ENCODE peak calls at places on chromosomes 13 and 19, in five cellular contexts. One of them, this sample, is unnamed.

GRCh38 chr13:65642301-65642700 is 1587.8 kb downstream of the PCDH9 start:
- DNase-seq in stimulated activated CD8-positive, alpha-beta memory T cell treated with anti-CD3 and anti-CD28 coated beads, Interleukin-7, amount 100 ng/mL, for 1 hour: no peak
- DNase-seq in DMS53: no peak
- DNase-seq in stimulated activated CD4-positive, alpha-beta T cell treated with anti-CD3 and anti-CD28 coated beads, Interleukin-1b, Interleukin-23, amount 100 ng/mL, for 1 hour: no peak
- DNase-seq in NCI-H1694 treated with DMSO at 0.1 percent for 48 hours: no peak
- DNase-seq in this sample: no peak

GRCh38 chr13:40668335-40668734 is 1.9 kb upstream of the FOXO1 start:
- DNase-seq in stimulated activated CD8-positive, alpha-beta memory T cell treated with anti-CD3 and anti-CD28 coated beads, Interleukin-7, amount 100 ng/mL, for 1 hour: peak
- DNase-seq in DMS53: no peak
- DNase-seq in stimulated activated CD4-positive, alpha-beta T cell treated with anti-CD3 and anti-CD28 coated beads, Interleukin-1b, Interleukin-23, amount 100 ng/mL, for 1 hour: no peak
- DNase-seq in NCI-H1694 treated with DMSO at 0.1 percent for 48 hours: peak
- DNase-seq in this sample: no peak

GRCh38 chr13:30234763-30235162 is 72.6 kb downstream of the KATNAL1 start:
- DNase-seq in stimulated activated CD8-positive, alpha-beta memory T cell treated with anti-CD3 and anti-CD28 coated beads, Interleukin-7, amount 100 ng/mL, for 1 hour: no peak
- DNase-seq in DMS53: no peak
- DNase-seq in stimulated activated CD4-positive, alpha-beta T cell treated with anti-CD3 and anti-CD28 coated beads, Interleukin-1b, Interleukin-23, amount 100 ng/mL, for 1 hour: no peak
- DNase-seq in NCI-H1694 treated with DMSO at 0.1 percent for 48 hours: no peak
- DNase-seq in this sample: no peak

GRCh38 chr19:6271721-6272410 is 7.9 kb downstream of the MLLT1 start:
- DNase-seq in stimulated activated CD8-positive, alpha-beta memory T cell treated with anti-CD3 and anti-CD28 coated beads, Interleukin-7, amount 100 ng/mL, for 1 hour: no peak
- DNase-seq in DMS53: no peak
- DNase-seq in stimulated activated CD4-positive, alpha-beta T cell treated with anti-CD3 and anti-CD28 coated beads, Interleukin-1b, Interleukin-23, amount 100 ng/mL, for 1 hour: no peak
- DNase-seq in NCI-H1694 treated with DMSO at 0.1 percent for 48 hours: no peak
- DNase-seq in this sample: no peak

GRCh38 chr13:101916758-101917474 is 464.4 kb downstream of the ITGBL1 start:
- DNase-seq in stimulated activated CD8-positive, alpha-beta memory T cell treated with anti-CD3 and anti-CD28 coated beads, Interleukin-7, amount 100 ng/mL, for 1 hour: no peak
- DNase-seq in DMS53: peak
- DNase-seq in stimulated activated CD4-positive, alpha-beta T cell treated with anti-CD3 and anti-CD28 coated beads, Interleukin-1b, Interleukin-23, amount 100 ng/mL, for 1 hour: no peak
- DNase-seq in NCI-H1694 treated with DMSO at 0.1 percent for 48 hours: no peak
- DNase-seq in this sample: no peak

GRCh38 chr19:34118879-34119748 is 53.2 kb upstream of the LSM14A start:
- DNase-seq in stimulated activated CD8-positive, alpha-beta memory T cell treated with anti-CD3 and anti-CD28 coated beads, Interleukin-7, amount 100 ng/mL, for 1 hour: no peak
- DNase-seq in DMS53: no peak
- DNase-seq in stimulated activated CD4-positive, alpha-beta T cell treated with anti-CD3 and anti-CD28 coated beads, Interleukin-1b, Interleukin-23, amount 100 ng/mL, for 1 hour: no peak
- DNase-seq in NCI-H1694 treated with DMSO at 0.1 percent for 48 hours: no peak
- DNase-seq in this sample: no peak

GRCh38 chr13:94324409-94325147 is 154.9 kb downstream of the DCT start:
- DNase-seq in stimulated activated CD8-positive, alpha-beta memory T cell treated with anti-CD3 and anti-CD28 coated beads, Interleukin-7, amount 100 ng/mL, for 1 hour: no peak
- DNase-seq in DMS53: no peak
- DNase-seq in stimulated activated CD4-positive, alpha-beta T cell treated with anti-CD3 and anti-CD28 coated beads, Interleukin-1b, Interleukin-23, amount 100 ng/mL, for 1 hour: no peak
- DNase-seq in NCI-H1694 treated with DMSO at 0.1 percent for 48 hours: no peak
- DNase-seq in this sample: no peak

GRCh38 chr13:102770435-102770834 is 3.2 kb downstream of the TEX30 start:
- DNase-seq in stimulated activated CD8-positive, alpha-beta memory T cell treated with anti-CD3 and anti-CD28 coated beads, Interleukin-7, amount 100 ng/mL, for 1 hour: no peak
- DNase-seq in DMS53: no peak
- DNase-seq in stimulated activated CD4-positive, alpha-beta T cell treated with anti-CD3 and anti-CD28 coated beads, Interleukin-1b, Interleukin-23, amount 100 ng/mL, for 1 hour: no peak
- DNase-seq in NCI-H1694 treated with DMSO at 0.1 percent for 48 hours: no peak
- DNase-seq in this sample: no peak

GRCh38 chr13:46761174-46761573 is 35.8 kb downstream of the ESD start:
- DNase-seq in stimulated activated CD8-positive, alpha-beta memory T cell treated with anti-CD3 and anti-CD28 coated beads, Interleukin-7, amount 100 ng/mL, for 1 hour: no peak
- DNase-seq in DMS53: no peak
- DNase-seq in stimulated activated CD4-positive, alpha-beta T cell treated with anti-CD3 and anti-CD28 coated beads, Interleukin-1b, Interleukin-23, amount 100 ng/mL, for 1 hour: no peak
- DNase-seq in NCI-H1694 treated with DMSO at 0.1 percent for 48 hours: no peak
- DNase-seq in this sample: no peak

GRCh38 chr19:3617463-3617862 is 9.1 kb downstream of the CACTIN start:
- DNase-seq in stimulated activated CD8-positive, alpha-beta memory T cell treated with anti-CD3 and anti-CD28 coated beads, Interleukin-7, amount 100 ng/mL, for 1 hour: no peak
- DNase-seq in DMS53: no peak
- DNase-seq in stimulated activated CD4-positive, alpha-beta T cell treated with anti-CD3 and anti-CD28 coated beads, Interleukin-1b, Interleukin-23, amount 100 ng/mL, for 1 hour: no peak
- DNase-seq in NCI-H1694 treated with DMSO at 0.1 percent for 48 hours: no peak
- DNase-seq in this sample: no peak

GRCh38 chr19:4635763-4636135 is 3.6 kb upstream of the TNFAIP8L1 start:
- DNase-seq in stimulated activated CD8-positive, alpha-beta memory T cell treated with anti-CD3 and anti-CD28 coated beads, Interleukin-7, amount 100 ng/mL, for 1 hour: no peak
- DNase-seq in DMS53: no peak
- DNase-seq in stimulated activated CD4-positive, alpha-beta T cell treated with anti-CD3 and anti-CD28 coated beads, Interleukin-1b, Interleukin-23, amount 100 ng/mL, for 1 hour: no peak
- DNase-seq in NCI-H1694 treated with DMSO at 0.1 percent for 48 hours: peak
- DNase-seq in this sample: no peak

GRCh38 chr19:16364231-16364865 is 39.7 kb downstream of the KLF2 start:
- DNase-seq in stimulated activated CD8-positive, alpha-beta memory T cell treated with anti-CD3 and anti-CD28 coated beads, Interleukin-7, amount 100 ng/mL, for 1 hour: no peak
- DNase-seq in DMS53: no peak
- DNase-seq in stimulated activated CD4-positive, alpha-beta T cell treated with anti-CD3 and anti-CD28 coated beads, Interleukin-1b, Interleukin-23, amount 100 ng/mL, for 1 hour: no peak
- DNase-seq in NCI-H1694 treated with DMSO at 0.1 percent for 48 hours: no peak
- DNase-seq in this sample: no peak

GRCh38 chr19:47357788-47358680 is 8.9 kb downstream of the DHX34 start:
- DNase-seq in stimulated activated CD8-positive, alpha-beta memory T cell treated with anti-CD3 and anti-CD28 coated beads, Interleukin-7, amount 100 ng/mL, for 1 hour: no peak
- DNase-seq in DMS53: peak
- DNase-seq in stimulated activated CD4-positive, alpha-beta T cell treated with anti-CD3 and anti-CD28 coated beads, Interleukin-1b, Interleukin-23, amount 100 ng/mL, for 1 hour: no peak
- DNase-seq in NCI-H1694 treated with DMSO at 0.1 percent for 48 hours: no peak
- DNase-seq in this sample: no peak

GRCh38 chr19:22472180-22472637 is 50.1 kb upstream of the ZNF98 start:
- DNase-seq in stimulated activated CD8-positive, alpha-beta memory T cell treated with anti-CD3 and anti-CD28 coated beads, Interleukin-7, amount 100 ng/mL, for 1 hour: no peak
- DNase-seq in DMS53: no peak
- DNase-seq in stimulated activated CD4-positive, alpha-beta T cell treated with anti-CD3 and anti-CD28 coated beads, Interleukin-1b, Interleukin-23, amount 100 ng/mL, for 1 hour: no peak
- DNase-seq in NCI-H1694 treated with DMSO at 0.1 percent for 48 hours: no peak
- DNase-seq in this sample: no peak

GRCh38 chr19:3507371-3508120 is 1.4 kb downstream of the FZR1 start:
- DNase-seq in stimulated activated CD8-positive, alpha-beta memory T cell treated with anti-CD3 and anti-CD28 coated beads, Interleukin-7, amount 100 ng/mL, for 1 hour: no peak
- DNase-seq in DMS53: no peak
- DNase-seq in stimulated activated CD4-positive, alpha-beta T cell treated with anti-CD3 and anti-CD28 coated beads, Interleukin-1b, Interleukin-23, amount 100 ng/mL, for 1 hour: no peak
- DNase-seq in NCI-H1694 treated with DMSO at 0.1 percent for 48 hours: no peak
- DNase-seq in this sample: no peak

GRCh38 chr19:39325778-39326680 is 5.4 kb upstream of the LRFN1 start:
- DNase-seq in stimulated activated CD8-positive, alpha-beta memory T cell treated with anti-CD3 and anti-CD28 coated beads, Interleukin-7, amount 100 ng/mL, for 1 hour: no peak
- DNase-seq in DMS53: peak
- DNase-seq in stimulated activated CD4-positive, alpha-beta T cell treated with anti-CD3 and anti-CD28 coated beads, Interleukin-1b, Interleukin-23, amount 100 ng/mL, for 1 hour: no peak
- DNase-seq in NCI-H1694 treated with DMSO at 0.1 percent for 48 hours: no peak
- DNase-seq in this sample: peak

GRCh38 chr13:60577761-60578160 is 180.7 kb downstream of the TDRD3 start:
- DNase-seq in stimulated activated CD8-positive, alpha-beta memory T cell treated with anti-CD3 and anti-CD28 coated beads, Interleukin-7, amount 100 ng/mL, for 1 hour: no peak
- DNase-seq in DMS53: no peak
- DNase-seq in stimulated activated CD4-positive, alpha-beta T cell treated with anti-CD3 and anti-CD28 coated beads, Interleukin-1b, Interleukin-23, amount 100 ng/mL, for 1 hour: no peak
- DNase-seq in NCI-H1694 treated with DMSO at 0.1 percent for 48 hours: no peak
- DNase-seq in this sample: no peak